ENCODE peak calls at places on chromosomes 2 and 18, in seven cellular contexts. E is fibroblast of lung; F is CD8-positive, alpha-beta T cell; Z is cardiac muscle cell; T is lower lobe of right lung; M is naive thymus-derived CD4-positive, alpha-beta T cell; Q is BJ. C is an unnamed sample.

GRCh38 chr2:231965118-231965517 is 3.6 kb downstream of the DIS3L2 start:
- DNase-seq in M (no peak), T (no peak), Z (peak; percentile 7), F (no peak), E (no peak), Q (no peak), C (no peak)

GRCh38 chr2:120230515-120231471 is 7.6 kb upstream of the TMEM185B start:
- DNase-seq in T (no peak), E (no peak), Z (no peak), Q (no peak), M (no peak), F (no peak), C (no peak)

GRCh38 chr18:36315736-36316135 is 18.2 kb downstream of the FHOD3 start:
- DNase-seq in Z (peak; percentile 57), Q (no peak), F (no peak), E (peak; percentile 87), M (no peak), T (no peak), C (no peak)

GRCh38 chr2:61396005-61396404 is 74.9 kb downstream of the USP34 start:
- DNase-seq in Z (peak; percentile 25), Q (no peak), F (no peak), M (no peak), E (no peak), T (no peak), C (no peak)

GRCh38 chr2:108988796-108989713 is at the start of gene EDAR:
- DNase-seq in M (peak; percentile 24), E (peak; percentile 36), T (no peak), Z (peak; percentile 41), Q (no peak), F (peak; percentile 11), C (no peak)

GRCh38 chr2:185825557-185825956 is 87.0 kb downstream of the FSIP2 start:
- DNase-seq in T (no peak), F (no peak), E (no peak), Z (no peak), Q (no peak), M (no peak), C (no peak)

GRCh38 chr2:28681216-28681981 is 70.2 kb upstream of the PPP1CB start:
- DNase-seq in Q (no peak), M (peak; percentile 22), Z (peak; percentile 76), F (peak; percentile 33), T (no peak), E (peak; percentile 79), C (no peak)

GRCh38 chr2:191691016-191691725 is 13.2 kb downstream of the NABP1 start:
- DNase-seq in Q (peak; percentile 69), M (no peak), E (peak; percentile 79), Z (peak; percentile 89), F (peak; percentile 9), T (no peak), C (peak; percentile 72)

GRCh38 chr2:55839182-55839819 is 84.3 kb downstream of the EFEMP1 start:
- DNase-seq in Z (peak; percentile 50), F (no peak), M (no peak), T (no peak), Q (no peak), E (peak; percentile 57), C (no peak)

GRCh38 chr18:58887613-58887963 is 22.9 kb downstream of the ZNF532 start:
- DNase-seq in Q (no peak), E (peak; percentile 88), F (no peak), M (no peak), T (peak; percentile 81), Z (peak; percentile 78), C (peak; percentile 17)

GRCh38 chr18:23838233-23838632 is 149.0 kb downstream of the LAMA3 start:
- DNase-seq in M (no peak), T (no peak), Q (no peak), F (no peak), E (no peak), Z (peak; percentile 44), C (no peak)

GRCh38 chr2:45653584-45653983 is 2.1 kb downstream of the PRKCE start:
- DNase-seq in Z (peak; percentile 44), T (no peak), F (no peak), Q (no peak), M (no peak), E (peak; percentile 68), C (no peak)

GRCh38 chr18:54684786-54685185 is 93.7 kb downstream of the DYNAP start:
- DNase-seq in M (no peak), F (no peak), E (peak; percentile 72), T (peak; percentile 57), Q (no peak), Z (peak; percentile 73), C (no peak)

GRCh38 chr2:171874963-171875362 is 19.1 kb downstream of the SLC25A12 start:
- DNase-seq in E (no peak), F (no peak), M (no peak), T (no peak), Z (no peak), Q (no peak), C (no peak)

GRCh38 chr2:171880774-171881173 is 13.3 kb downstream of the SLC25A12 start:
- DNase-seq in Q (no peak), M (no peak), T (no peak), E (no peak), F (no peak), Z (no peak), C (no peak)

GRCh38 chr2:171879865-171880264 is 14.2 kb downstream of the SLC25A12 start:
- DNase-seq in Q (no peak), Z (no peak), F (no peak), M (no peak), E (no peak), T (no peak), C (no peak)

GRCh38 chr2:171882095-171882769 is 11.8 kb downstream of the SLC25A12 start:
- DNase-seq in T (no peak), F (no peak), Q (no peak), M (no peak), Z (no peak), E (peak; percentile 20), C (no peak)

DNA sequence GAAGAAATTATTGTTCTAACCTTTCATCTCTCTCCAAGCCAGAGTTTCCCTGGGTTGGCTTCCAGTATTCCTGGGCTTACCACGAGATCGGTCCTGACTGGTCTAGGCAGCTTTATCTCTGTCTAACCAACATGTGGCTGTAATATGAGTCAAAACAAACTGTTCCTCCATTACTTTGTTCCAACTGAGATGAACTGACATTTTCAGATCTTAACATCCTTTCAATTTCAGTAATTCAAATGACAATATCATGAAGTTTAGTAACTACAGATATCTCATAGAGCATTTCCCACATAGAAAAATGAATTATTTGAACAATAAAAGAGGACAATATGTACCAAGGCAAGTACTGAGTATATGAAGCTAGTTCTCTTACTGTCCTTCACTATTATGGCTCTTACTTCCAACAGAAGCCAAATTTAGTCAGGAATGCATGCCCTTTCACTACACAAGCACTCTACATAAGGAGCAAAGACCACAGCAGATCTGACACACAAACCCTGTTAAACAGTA is 15.5 kb downstream of the SLC25A12 start:
- DNase-seq in M (no peak), Z (peak; percentile 90), Q (peak; percentile 21), E (peak; percentile 85), F (no peak), T (no peak), C (no peak)
- H3K4me3 ChIP-seq in M (no peak overlapping the region), Z (peak overlapping the region; percentile 1), Q (no peak overlapping the region), E (no peak overlapping the region), F (no peak overlapping the region), T (no peak overlapping the region), C (no peak overlapping the region)

GRCh38 chr2:12556762-12557161 is 160.0 kb upstream of the TRIB2 start:
- DNase-seq in Z (peak; percentile 68), F (no peak), Q (no peak), M (no peak), E (peak; percentile 82), T (no peak), C (no peak)
- H3K4me3 ChIP-seq in Z (no peak overlapping the region), F (no peak overlapping the region), Q (no peak overlapping the region), M (no peak overlapping the region), E (no peak overlapping the region), T (no peak overlapping the region), C (no peak overlapping the region)

GRCh38 chr18:3594760-3595241 is 144.8 kb downstream of the TGIF1 start:
- DNase-seq in E (peak; percentile 64), Z (peak; percentile 72), F (no peak), M (no peak), Q (no peak), T (no peak), C (no peak)
- H3K4me3 ChIP-seq in E (peak overlapping the region; percentile 68), Z (peak overlapping the region; percentile 49), F (peak overlapping the region; percentile 67), M (peak overlapping the region; percentile 73), Q (peak overlapping the region; percentile 45), T (peak overlapping the region; percentile 57), C (peak overlapping the region; percentile 66)

GRCh38 chr2:66469219-66469902 is 34.4 kb downstream of the MEIS1 start:
- DNase-seq in E (no peak), M (no peak), F (no peak), Q (no peak), T (no peak), Z (no peak), C (no peak)

GRCh38 chr2:66466435-66466834 is 31.5 kb downstream of the MEIS1 start:
- DNase-seq in E (no peak), Q (no peak), F (no peak), T (no peak), M (no peak), Z (no peak), C (no peak)

GRCh38 chr2:66472225-66472843 is 37.4 kb downstream of the MEIS1 start:
- DNase-seq in E (no peak), T (no peak), Z (no peak), M (no peak), F (no peak), Q (no peak), C (no peak)

GRCh38 chr2:66464930-66465637 is 30.2 kb downstream of the MEIS1 start:
- DNase-seq in E (no peak), M (no peak), Q (no peak), Z (no peak), T (no peak), F (no peak), C (no peak)

GRCh38 chr2:66470199-66470598 is 35.3 kb downstream of the MEIS1 start:
- DNase-seq in F (no peak), T (no peak), Q (no peak), Z (no peak), E (no peak), M (no peak), C (no peak)
- H3K4me3 ChIP-seq in F (no peak overlapping the region), T (no peak overlapping the region), Q (no peak overlapping the region), Z (no peak overlapping the region), E (no peak overlapping the region), M (no peak overlapping the region), C (no peak overlapping the region)

DNA sequence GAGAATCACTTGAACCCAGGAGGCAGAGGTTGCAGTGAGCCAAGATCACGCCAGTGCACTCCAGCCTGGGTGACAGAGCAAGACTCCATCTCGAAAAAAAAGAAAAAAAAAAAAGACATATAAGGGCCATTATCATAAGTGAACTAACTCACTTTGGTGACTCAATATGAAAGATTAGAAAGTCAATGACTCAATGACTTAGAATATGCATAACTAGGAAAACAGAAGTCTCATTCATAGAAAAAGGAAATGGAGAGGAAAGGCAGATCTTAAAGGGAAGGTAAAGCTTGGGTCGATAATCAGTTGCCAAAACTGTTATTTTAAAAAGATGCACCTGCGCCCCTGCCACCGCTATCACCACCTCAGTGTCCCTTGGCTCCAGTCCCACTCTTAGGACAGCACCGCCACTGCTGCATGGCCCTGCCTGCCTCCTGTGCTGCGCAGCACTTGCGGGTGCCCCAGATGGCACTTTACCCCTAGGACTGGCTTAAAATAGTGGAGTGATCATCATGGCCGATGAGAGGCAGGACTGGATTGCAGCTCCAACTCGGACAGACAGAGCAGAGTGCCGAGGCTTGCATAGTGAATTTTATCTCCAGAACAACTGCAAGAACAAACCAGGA is 54.7 kb downstream of the INO80D start:
- DNase-seq in Q (no peak), M (no peak), F (no peak), Z (peak; percentile 27), T (no peak), E (peak; percentile 67), C (no peak)
- H3K4me3 ChIP-seq in Q (no peak overlapping the region), M (no peak overlapping the region), F (no peak overlapping the region), Z (no peak overlapping the region), T (no peak overlapping the region), E (no peak overlapping the region), C (no peak overlapping the region)

C was measured in Jurkat, Clone E6-1.